ENCODE peak calls at places on chromosome 19, in five cellular contexts. E, C, K, J and L are unnamed samples. For H3K4me1, the result is how much of the 10 kb centered on the place peaks cover.

GRCh38 chr19:584240-585001 is 5.3 kb upstream of the HCN2 start:
- DNase-seq in C (no peak), E (no peak), J (peak), K (peak), L (no peak)

GRCh38 chr19:53865918-53866696 is 1.6 kb upstream of the MYADM start:
- DNase-seq in K (peak), J (peak), E (peak), C (no peak), L (peak)

GRCh38 chr19:50835103-50835784 is 1.9 kb upstream of the KLK15 start:
- DNase-seq in E (no peak), C (no peak), K (no peak), J (no peak), L (no peak)

GRCh38 chr19:49689133-49690072 is at the start of gene ADM5:
- DNase-seq in E (peak), C (no peak), K (no peak), J (peak), L (peak)

GRCh38 chr19:10976200-10976892 is 15.5 kb downstream of the SMARCA4 start:
- DNase-seq in K (no peak), C (no peak), E (no peak), J (peak), L (no peak)

GRCh38 chr19:29858621-29859020 is 46.8 kb downstream of the CCNE1 start:
- DNase-seq in K (no peak), C (no peak), E (no peak), J (no peak), L (no peak)

GRCh38 chr19:29876414-29876813 is 64.6 kb downstream of the CCNE1 start:
- DNase-seq in E (no peak), K (no peak), J (no peak), C (no peak), L (no peak)

GRCh38 chr19:45645631-45646344 is 6.6 kb upstream of the EML2 start:
- DNase-seq in K (peak), C (peak), J (peak), E (peak), L (peak)

GRCh38 chr19:19056636-19057275 is 7.0 kb upstream of the SLC25A42 start:
- DNase-seq in K (no peak), J (no peak), C (no peak), E (no peak), L (no peak)

GRCh38 chr19:55377356-55378131 is 918 bp downstream of the TMEM190 start:
- DNase-seq in K (no peak), E (no peak), J (no peak), C (no peak), L (no peak)

GRCh38 chr19:13597625-13598024 is 91.3 kb upstream of the CACNA1A start:
- DNase-seq in C (no peak), J (peak), K (peak), E (peak), L (no peak)

GRCh38 chr19:3692141-3693029 is 7.9 kb downstream of the PIP5K1C start:
- DNase-seq in E (no peak), K (peak), C (no peak), J (no peak), L (peak)

GRCh38 chr19:56707821-56708220 is 36.3 kb upstream of the ZNF835 start:
- DNase-seq in C (no peak), K (no peak), J (no peak), E (no peak), L (no peak)

GRCh38 chr19:51251453-51251790 is 542 bp downstream of the SIGLECL1 start:
- DNase-seq in E (no peak), C (no peak), K (no peak), J (no peak), L (no peak)

GRCh38 chr19:13057147-13057572 is 45.5 kb downstream of the LYL1 start:
- DNase-seq in J (peak), K (no peak), E (no peak), C (no peak), L (no peak)

GRCh38 chr19:2869618-2870017 is 2.5 kb downstream of the ZNF556 start:
- DNase-seq in E (no peak), J (no peak), C (no peak), K (no peak), L (no peak)

GRCh38 chr19:4482721-4483120 is 10.6 kb downstream of the HDGFL2 start:
- DNase-seq in E (no peak), C (no peak), K (no peak), J (no peak), L (no peak)

GRCh38 chr19:1858412-1859081 is 4.8 kb downstream of the KLF16 start:
- DNase-seq in E (no peak), C (no peak), K (no peak), J (no peak), L (no peak)

GRCh38 chr19:40280608-40281221 is 4.4 kb downstream of the AKT2 start:
- DNase-seq in C (no peak), E (no peak), K (no peak), J (peak), L (no peak)

GRCh38 chr19:40283414-40284250 is 1.5 kb downstream of the AKT2 start:
- DNase-seq in K (no peak), C (no peak), E (no peak), J (no peak), L (peak)

GRCh38 chr19:40281381-40282208 is 3.5 kb downstream of the AKT2 start:
- DNase-seq in E (no peak), C (no peak), J (no peak), K (no peak), L (no peak)

GRCh38 chr19:40282920-40283319 is 2.2 kb downstream of the AKT2 start:
- DNase-seq in J (no peak), C (no peak), K (no peak), E (no peak), L (no peak)

DNA sequence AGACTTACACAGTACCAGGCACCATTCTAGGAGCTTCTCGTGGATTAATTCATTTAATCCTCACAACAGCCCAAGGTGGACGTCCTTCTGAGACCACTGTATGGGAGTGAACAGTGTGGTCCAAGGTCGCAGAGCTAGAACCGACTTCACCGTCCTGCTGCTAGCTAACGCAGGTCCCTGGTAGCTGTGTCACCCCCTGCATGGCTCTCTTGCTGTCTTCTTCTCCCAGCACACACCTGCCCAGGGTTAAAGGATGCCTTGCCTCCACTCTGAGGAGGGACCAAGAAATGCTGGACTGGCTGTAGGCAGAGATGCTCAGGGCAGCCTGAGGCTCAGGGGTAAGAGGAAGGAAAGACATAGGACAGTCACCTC is 3.0 kb downstream of the AKT2 start:
- DNase-seq in E (no peak), K (no peak), C (no peak), J (no peak), L (no peak)
- H3K4me1 ChIP-seq in E (half or more), K (under half), C (under half), J (half or more), L (under half)

GRCh38 chr19:42281175-42282035 is 12.4 kb downstream of the CIC start:
- DNase-seq in J (no peak), K (no peak), C (no peak), E (peak), L (peak)
- H3K4me1 ChIP-seq in J (half or more), K (under half), C (half or more), E (half or more), L (half or more)

DNA sequence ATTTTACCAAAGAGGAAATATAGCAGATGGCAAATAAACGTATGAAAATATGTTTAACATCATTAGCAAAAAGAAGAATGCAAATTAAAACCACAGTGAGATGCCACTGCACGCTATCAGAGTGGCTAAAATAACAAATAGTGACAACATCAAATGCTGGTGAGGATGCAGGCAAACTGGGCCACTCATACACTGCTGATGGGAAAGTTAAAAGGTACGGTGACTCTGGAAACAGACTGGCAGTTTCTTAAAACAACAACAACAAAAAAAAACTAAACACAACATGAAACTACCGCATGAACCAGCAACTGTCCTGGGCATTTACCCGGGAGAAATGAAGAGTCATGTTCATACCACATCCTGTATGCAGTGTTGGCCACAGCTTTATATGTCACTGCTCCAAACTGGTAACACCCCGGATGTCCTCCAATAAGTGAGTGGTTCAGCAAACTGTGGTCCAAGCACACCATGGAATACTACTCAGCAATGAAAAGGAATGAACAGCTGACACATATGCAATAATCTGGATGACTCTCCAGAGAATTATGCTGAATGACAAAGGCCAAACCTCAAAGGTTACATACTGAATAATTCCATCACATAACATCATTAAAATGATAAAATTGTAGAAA is 22.3 kb downstream of the EPS15L1 start:
- DNase-seq in C (no peak), K (peak), E (no peak), J (no peak), L (no peak)
- H3K4me1 ChIP-seq in C (under half), K (under half), E (under half), J (under half), L (under half)

DNA sequence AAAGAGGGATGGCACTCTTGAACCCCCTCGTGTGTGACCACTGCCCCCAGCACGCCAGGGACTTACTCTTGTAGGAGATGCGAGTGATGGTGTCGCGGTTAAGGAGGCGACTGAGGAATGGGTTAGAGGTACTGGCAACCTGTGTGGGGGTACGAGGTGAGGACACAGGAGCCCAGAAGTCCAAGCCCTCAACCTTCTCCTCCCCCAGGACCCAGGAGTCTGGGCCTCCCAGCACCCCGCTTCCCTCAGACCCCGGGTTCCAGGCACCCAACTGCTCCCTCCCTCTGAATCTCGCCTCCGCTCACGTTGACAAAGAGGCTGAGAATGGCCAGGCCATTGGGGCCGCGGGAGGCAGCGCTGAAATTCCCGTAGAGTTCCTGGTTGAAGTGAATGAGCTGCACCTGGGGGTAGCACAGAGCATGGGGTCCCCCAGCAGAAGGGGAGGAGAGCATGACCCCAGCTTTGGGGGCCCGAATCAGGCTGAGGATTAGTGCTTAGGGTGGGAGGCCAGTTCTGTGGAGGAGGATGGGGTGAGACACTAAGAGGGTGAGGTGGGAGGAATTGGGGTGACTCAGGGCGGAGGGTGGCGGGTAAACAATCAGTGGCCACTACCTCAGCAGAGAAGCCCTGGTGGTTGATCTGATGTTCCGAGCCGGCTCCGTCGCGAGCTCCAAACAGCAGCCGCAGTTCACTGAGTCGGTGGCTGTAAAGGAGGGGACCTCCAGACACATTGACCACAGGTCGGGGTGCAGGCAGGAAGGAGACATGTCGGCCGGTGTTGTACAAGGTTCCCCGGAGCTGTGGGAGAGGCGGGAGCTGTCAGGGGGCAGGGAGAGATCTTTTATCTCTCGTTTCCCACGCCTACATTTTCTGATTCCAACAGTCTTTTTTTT is 2.5 kb upstream of the DBP start:
- DNase-seq in C (no peak), E (peak), J (no peak), K (no peak), L (peak)
- H3K4me1 ChIP-seq in C (under half), E (under half), J (under half), K (under half), L (under half)